ENCODE peak calls at places on chromosomes 5 and 9, in nine cellular contexts. S is GM12865, U is HFFc6, Q is ascending aorta, M is AG04449, P is MCF 10A, N is GM23338, C is foreskin fibroblast, L is pancreas. T is an unnamed sample.

GRCh38 chr5:14453486-14453885 is 128.1 kb upstream of the OTULINL start:
- DNase-seq in S (no peak), U (no peak), Q (no peak), M (no peak), P (no peak), N (no peak), C (no peak), L (no peak), T (no peak)

GRCh38 chr5:150055707-150056443 is 30.5 kb downstream of the CSF1R start:
- DNase-seq in S (no peak), U (no peak), Q (no peak), M (no peak), P (no peak), N (no peak), C (no peak), L (no peak), T (no peak)

GRCh38 chr9:131677445-131678180 is 62.3 kb downstream of the RAPGEF1 start:
- DNase-seq in S (peak), U (peak), Q (no peak), M (no peak), P (peak), N (no peak), C (peak), L (no peak), T (no peak)

GRCh38 chr9:3848445-3849114 is 322.8 kb upstream of the RFX3 start:
- DNase-seq in S (no peak), U (no peak), Q (no peak), M (no peak), P (peak), N (peak), C (peak), L (no peak), T (peak)

GRCh38 chr5:82356808-82357671 is 78.9 kb upstream of the RPS23 start:
- DNase-seq in S (peak), U (peak), Q (peak), M (no peak), P (peak), N (peak), C (peak), L (peak), T (no peak)

GRCh38 chr5:891117-891836 is 1.3 kb downstream of the BRD9 start:
- DNase-seq in S (no peak), U (no peak), Q (no peak), M (no peak), P (peak), N (peak), C (no peak), L (no peak), T (no peak)

GRCh38 chr9:95025213-95026170 is 292.0 kb downstream of the FANCC start:
- DNase-seq in S (no peak), U (peak), Q (no peak), M (peak), P (no peak), N (no peak), C (peak), L (peak), T (no peak)

GRCh38 chr5:92800360-92800759 is 780.7 kb downstream of the NR2F1-AS1 start:
- DNase-seq in S (no peak), U (peak), Q (no peak), M (peak), P (peak), N (no peak), C (peak), L (no peak), T (no peak)

GRCh38 chr9:101128623-101129022 is 100.1 kb downstream of the PLPPR1 start:
- DNase-seq in S (no peak), U (no peak), Q (no peak), M (no peak), P (no peak), N (no peak), C (no peak), L (no peak), T (no peak)

GRCh38 chr5:87383216-87383615 is 29.5 kb downstream of the CCNH start:
- DNase-seq in S (no peak), U (peak), Q (no peak), M (no peak), P (no peak), N (no peak), C (no peak), L (no peak), T (no peak)

GRCh38 chr5:82991678-82992323 is 85.4 kb downstream of the TMEM167A start:
- DNase-seq in S (no peak), U (no peak), Q (no peak), M (no peak), P (peak), N (no peak), C (no peak), L (no peak), T (no peak)

GRCh38 chr5:138352071-138352721 is at the start of gene KDM3B:
- DNase-seq in S (peak), U (peak), Q (peak), M (no peak), P (peak), N (peak), C (peak), L (peak), T (peak)

GRCh38 chr5:161544350-161544765 is 2.2 kb downstream of the GABRB2 start:
- DNase-seq in S (peak), U (peak), Q (no peak), M (no peak), P (peak), N (peak), C (no peak), L (peak), T (peak)

GRCh38 chr5:111779260-111780254 is 22.6 kb upstream of the NREP start:
- DNase-seq in S (no peak), U (no peak), Q (no peak), M (no peak), P (no peak), N (no peak), C (no peak), L (no peak), T (no peak)

GRCh38 chr5:171755354-171755821 is 30.2 kb upstream of the SMIM23 start:
- DNase-seq in S (no peak), U (no peak), Q (no peak), M (peak), P (peak), N (no peak), C (peak), L (no peak), T (no peak)

GRCh38 chr9:83355729-83356128 is 182.5 kb downstream of the FRMD3 start:
- DNase-seq in S (no peak), U (no peak), Q (no peak), M (no peak), P (no peak), N (no peak), C (no peak), L (no peak), T (no peak)

GRCh38 chr9:14741369-14741768 is 18.8 kb upstream of the CER1 start:
- DNase-seq in S (no peak), U (no peak), Q (no peak), M (no peak), P (no peak), N (no peak), C (no peak), L (no peak), T (no peak)

GRCh38 chr5:16808936-16809815 is 126.9 kb downstream of the MYO10 start:
- DNase-seq in S (no peak), U (no peak), Q (no peak), M (no peak), P (no peak), N (no peak), C (no peak), L (no peak), T (no peak)

GRCh38 chr5:135693371-135693955 is 114.7 kb upstream of the CXCL14 start:
- DNase-seq in S (no peak), U (no peak), Q (no peak), M (no peak), P (peak), N (no peak), C (no peak), L (no peak), T (no peak)

GRCh38 chr5:14341571-14342225 is 198.6 kb downstream of the TRIO start:
- DNase-seq in S (no peak), U (no peak), Q (no peak), M (no peak), P (no peak), N (peak), C (no peak), L (no peak), T (no peak)

GRCh38 chr9:114207034-114207815 is 51.9 kb downstream of the COL27A1 start:
- DNase-seq in S (no peak), U (peak), Q (peak), M (no peak), P (no peak), N (no peak), C (peak), L (no peak), T (no peak)

GRCh38 chr9:18708429-18708828 is 234.5 kb downstream of the ADAMTSL1 start:
- DNase-seq in S (no peak), U (no peak), Q (no peak), M (no peak), P (no peak), N (no peak), C (no peak), L (no peak), T (no peak)

GRCh38 chr9:18905033-18905882 is 127.8 kb downstream of the SAXO1 start:
- DNase-seq in S (no peak), U (peak), Q (no peak), M (no peak), P (peak), N (no peak), C (peak), L (no peak), T (no peak)

GRCh38 chr9:131738293-131738692 is 1.6 kb downstream of the RAPGEF1 start:
- DNase-seq in S (peak), U (no peak), Q (no peak), M (no peak), P (no peak), N (no peak), C (no peak), L (no peak), T (no peak)

GRCh38 chr9:70085241-70085640 is 41.6 kb downstream of the MAMDC2 start:
- DNase-seq in S (no peak), U (no peak), Q (no peak), M (no peak), P (peak), N (peak), C (no peak), L (no peak), T (peak)

GRCh38 chr9:90642570-90643539 is at the start of gene DIRAS2:
- DNase-seq in S (peak), U (peak), Q (no peak), M (no peak), P (peak), N (peak), C (peak), L (peak), T (peak)

GRCh38 chr9:92704528-92704927 is 34.6 kb upstream of the IPPK start:
- DNase-seq in S (no peak), U (no peak), Q (no peak), M (no peak), P (peak), N (no peak), C (no peak), L (no peak), T (no peak)

GRCh38 chr9:90801175-90801506 is 478 bp upstream of the SYK start:
- DNase-seq in S (no peak), U (no peak), Q (no peak), M (no peak), P (no peak), N (no peak), C (no peak), L (no peak), T (no peak)

GRCh38 chr9:38142201-38142600 is 73.2 kb upstream of the SHB start:
- DNase-seq in S (no peak), U (peak), Q (no peak), M (peak), P (no peak), N (no peak), C (peak), L (no peak), T (no peak)

GRCh38 chr9:114995681-114996221 is 65.4 kb upstream of the TNFSF8 start:
- DNase-seq in S (no peak), U (no peak), Q (no peak), M (no peak), P (no peak), N (no peak), C (no peak), L (no peak), T (no peak)

GRCh38 chr9:125756499-125756898 is 9.3 kb downstream of the PBX3 start:
- DNase-seq in S (no peak), U (no peak), Q (no peak), M (no peak), P (no peak), N (no peak), C (no peak), L (no peak), T (no peak)

GRCh38 chr5:179795863-179796833 is 2.4 kb downstream of the LTC4S start:
- DNase-seq in S (peak), U (peak), Q (no peak), M (no peak), P (peak), N (peak), C (peak), L (peak), T (peak)

DNA sequence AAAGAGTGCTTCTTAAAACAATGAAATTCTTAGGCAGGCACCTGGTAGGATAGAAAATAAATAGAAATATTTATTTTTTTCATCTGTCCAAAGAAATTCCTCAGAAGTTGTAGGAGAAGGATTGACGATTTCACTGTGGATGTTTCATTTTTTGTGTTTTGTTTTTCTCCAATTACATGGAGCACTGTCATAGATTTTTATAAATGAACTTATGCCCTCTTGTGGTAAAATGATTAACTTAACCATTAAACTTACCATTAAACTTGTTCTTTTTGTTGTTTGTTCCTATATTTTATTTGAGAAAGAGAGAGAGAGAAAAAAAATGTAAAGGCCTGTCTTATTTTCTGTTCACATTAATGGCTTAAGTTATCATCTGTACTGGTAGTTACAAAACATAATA is 339.2 kb downstream of the PRR16 start:
- DNase-seq in S (no peak), U (peak), Q (no peak), M (no peak), P (peak), N (peak), C (no peak), L (no peak), T (no peak)
- TF ChIP-seq CTCF in S (no peak), U (peak), Q (peak), M (no peak), P (peak), N (no peak), C (no peak), L (no peak), T (peak)

GRCh38 chr5:53431665-53432064 is 48.8 kb upstream of the FST start:
- DNase-seq in S (no peak), U (no peak), Q (no peak), M (no peak), P (no peak), N (no peak), C (no peak), L (no peak), T (no peak)

GRCh38 chr5:53433036-53433435 is 47.4 kb upstream of the FST start:
- DNase-seq in S (no peak), U (no peak), Q (no peak), M (no peak), P (no peak), N (no peak), C (no peak), L (no peak), T (no peak)

GRCh38 chr5:53427965-53428364 is 52.5 kb upstream of the FST start:
- DNase-seq in S (no peak), U (no peak), Q (no peak), M (no peak), P (no peak), N (no peak), C (no peak), L (no peak), T (no peak)

GRCh38 chr5:53429706-53430105 is 50.7 kb upstream of the FST start:
- DNase-seq in S (no peak), U (no peak), Q (no peak), M (no peak), P (no peak), N (no peak), C (no peak), L (no peak), T (no peak)

DNA sequence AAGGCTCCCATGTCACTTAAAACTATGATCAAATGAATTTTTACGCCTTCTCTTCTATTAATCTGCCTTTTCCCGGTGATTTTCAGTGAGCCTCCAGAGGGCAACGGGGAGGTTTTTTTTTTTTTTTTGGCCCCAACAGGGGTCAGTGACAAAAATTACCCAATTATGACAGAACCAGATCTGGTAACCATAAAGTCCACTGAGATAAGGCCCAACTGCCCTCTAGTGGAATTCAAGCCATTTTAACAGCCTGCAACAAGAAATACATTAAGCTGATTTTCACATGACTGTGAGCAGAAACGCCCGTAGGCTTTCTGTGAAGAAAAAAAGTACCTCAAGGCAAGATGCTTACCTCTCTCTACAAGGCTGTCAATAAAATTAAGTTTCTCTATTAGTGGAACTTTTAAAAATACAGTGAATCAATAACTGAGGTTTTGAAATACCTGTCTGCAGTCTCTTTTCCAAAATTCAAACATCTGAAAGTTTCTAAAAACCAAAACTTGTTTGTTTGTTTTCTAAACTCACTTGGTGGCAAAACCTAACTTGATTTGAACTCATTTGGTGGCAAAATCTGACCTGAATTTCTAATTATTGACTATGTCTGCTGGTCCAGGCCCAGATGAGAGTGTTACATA is 49.7 kb upstream of the FST start:
- DNase-seq in S (peak), U (peak), Q (no peak), M (no peak), P (peak), N (peak), C (peak), L (no peak), T (no peak)
- TF ChIP-seq CTCF in S (peak), U (peak), Q (peak), M (peak), P (peak), N (peak), C (peak), L (no peak), T (peak)

GRCh38 chr5:158698768-158699167 is 400.9 kb downstream of the EBF1 start:
- DNase-seq in S (no peak), U (no peak), Q (no peak), M (no peak), P (no peak), N (no peak), C (no peak), L (no peak), T (no peak)

GRCh38 chr5:158699336-158699735 is 400.4 kb downstream of the EBF1 start:
- DNase-seq in S (no peak), U (no peak), Q (no peak), M (no peak), P (no peak), N (no peak), C (no peak), L (no peak), T (no peak)

GRCh38 chr5:158691576-158691975 is 408.1 kb downstream of the EBF1 start:
- DNase-seq in S (no peak), U (no peak), Q (no peak), M (no peak), P (no peak), N (no peak), C (no peak), L (no peak), T (no peak)

GRCh38 chr5:158698036-158698667 is 401.6 kb downstream of the EBF1 start:
- DNase-seq in S (no peak), U (no peak), Q (no peak), M (no peak), P (no peak), N (peak), C (no peak), L (no peak), T (no peak)

DNA sequence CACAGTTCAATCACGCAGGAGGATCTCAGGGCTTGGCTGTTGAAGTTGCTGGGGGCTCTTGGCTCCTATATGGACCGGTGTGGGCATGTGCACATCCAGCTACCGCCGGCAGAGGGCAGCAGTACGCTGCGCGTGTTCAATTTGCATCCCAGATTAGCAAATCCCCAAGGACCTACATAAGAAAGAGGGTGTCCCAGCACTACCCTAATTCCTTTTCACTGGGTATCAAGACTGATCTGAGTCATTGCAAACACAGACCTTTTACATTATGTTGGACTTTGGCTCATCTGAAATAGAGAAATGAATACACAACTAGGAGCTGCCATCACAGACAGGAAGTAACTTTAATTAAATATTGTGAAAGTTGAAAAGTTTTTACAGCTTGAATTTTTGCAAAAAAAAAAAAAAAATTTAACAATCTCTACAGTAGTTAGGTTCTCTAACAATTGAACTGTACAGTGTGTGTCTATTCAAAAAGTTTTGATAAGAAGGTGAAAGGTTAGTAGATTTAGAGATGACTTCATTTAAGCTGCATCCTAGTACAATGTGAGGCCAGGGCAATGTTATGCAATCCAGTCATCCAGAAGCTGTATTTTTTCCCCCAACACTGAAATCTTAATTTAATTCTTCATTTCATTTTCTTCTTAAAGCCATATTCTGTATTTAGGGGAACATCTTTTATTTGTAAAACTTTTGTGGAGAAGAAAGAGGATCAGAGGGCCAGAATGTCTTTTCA is 404.0 kb downstream of the EBF1 start:
- DNase-seq in S (peak), U (peak), Q (no peak), M (peak), P (peak), N (peak), C (peak), L (peak), T (peak)
- TF ChIP-seq CTCF in S (peak), U (peak), Q (peak), M (peak), P (peak), N (peak), C (peak), L (peak), T (peak)

DNA sequence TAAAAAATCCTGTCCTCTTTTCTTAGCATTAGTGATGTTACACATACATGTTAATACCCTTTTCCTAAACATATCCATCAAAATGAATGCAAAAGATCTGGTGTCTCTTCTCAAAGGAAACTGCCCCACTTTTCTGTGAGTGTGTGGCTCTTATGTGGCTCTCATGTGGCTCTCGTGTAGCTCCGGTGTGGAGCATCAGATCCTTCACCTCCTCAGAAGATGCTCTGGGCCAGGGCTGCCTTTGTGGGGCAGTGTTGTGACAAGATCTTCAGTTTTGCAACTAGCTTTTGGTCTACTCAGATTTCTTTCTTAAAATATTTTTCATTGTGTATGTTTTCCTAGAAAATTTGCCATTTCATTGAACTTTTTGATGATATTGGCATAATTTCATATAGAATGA is 19.3 kb downstream of the GARNL3 start:
- DNase-seq in S (peak), U (peak), Q (no peak), M (no peak), P (peak), N (peak), C (peak), L (no peak), T (no peak)
- TF ChIP-seq CTCF in S (peak), U (peak), Q (peak), M (peak), P (peak), N (peak), C (peak), L (no peak), T (no peak)

GRCh38 chr9:86239053-86239770 is 20.2 kb downstream of the C9orf153 start:
- DNase-seq in S (no peak), U (no peak), Q (no peak), M (no peak), P (no peak), N (no peak), C (no peak), L (no peak), T (no peak)
- TF ChIP-seq CTCF in S (no peak), U (peak), Q (peak), M (no peak), P (peak), N (no peak), C (no peak), L (no peak), T (no peak)

GRCh38 chr5:54993318-54993717 is 7.9 kb upstream of the ESM1 start:
- DNase-seq in S (no peak), U (peak), Q (no peak), M (no peak), P (no peak), N (peak), C (no peak), L (no peak), T (no peak)
- TF ChIP-seq CTCF in S (no peak), U (no peak), Q (no peak), M (no peak), P (no peak), N (no peak), C (no peak), L (no peak), T (no peak)

T was measured in neural crest cell.